ENCODE peak calls at places on chromosomes 5 and 9, in four cellular contexts. One of them, this sample, is unnamed.

GRCh38 chr5:150175536-150175935 is 9.0 kb downstream of the CDX1 start:
- DNase-seq in A549: peak
- DNase-seq in H1: no peak
- DNase-seq in HepG2: peak
- DNase-seq in this sample: peak

GRCh38 chr5:150541895-150542294 is 34.0 kb downstream of the NDST1 start:
- DNase-seq in A549: no peak
- DNase-seq in H1: no peak
- DNase-seq in HepG2: peak
- DNase-seq in this sample: no peak

GRCh38 chr5:138752341-138752950 is 779 bp upstream of the CTNNA1 start:
- DNase-seq in A549: peak
- DNase-seq in H1: no peak
- DNase-seq in HepG2: peak
- DNase-seq in this sample: peak

GRCh38 chr9:880725-881124 is 39.2 kb downstream of the DMRT1 start:
- DNase-seq in A549: no peak
- DNase-seq in H1: no peak
- DNase-seq in HepG2: no peak
- DNase-seq in this sample: no peak

GRCh38 chr9:33170464-33171156 is 3.5 kb upstream of the B4GALT1 start:
- DNase-seq in A549: no peak
- DNase-seq in H1: no peak
- DNase-seq in HepG2: no peak
- DNase-seq in this sample: no peak

GRCh38 chr9:12775963-12776774 is 1.3 kb downstream of the LURAP1L start:
- DNase-seq in A549: peak
- DNase-seq in H1: peak
- DNase-seq in HepG2: peak
- DNase-seq in this sample: peak

GRCh38 chr5:32499261-32499660 is 54.7 kb upstream of the ZFR start:
- DNase-seq in A549: no peak
- DNase-seq in H1: no peak
- DNase-seq in HepG2: no peak
- DNase-seq in this sample: no peak

GRCh38 chr9:12859704-12860251 is 85.0 kb downstream of the LURAP1L start:
- DNase-seq in A549: peak
- DNase-seq in H1: no peak
- DNase-seq in HepG2: no peak
- DNase-seq in this sample: no peak

GRCh38 chr5:139974661-139975060 is 68.4 kb downstream of the NRG2 start:
- DNase-seq in A549: no peak
- DNase-seq in H1: no peak
- DNase-seq in HepG2: no peak
- DNase-seq in this sample: no peak

GRCh38 chr5:40853632-40854192 is 12.5 kb downstream of the CARD6 start:
- DNase-seq in A549: no peak
- DNase-seq in H1: no peak
- DNase-seq in HepG2: no peak
- DNase-seq in this sample: peak

GRCh38 chr5:68428232-68428811 is 212.8 kb downstream of the PIK3R1 start:
- DNase-seq in A549: no peak
- DNase-seq in H1: no peak
- DNase-seq in HepG2: no peak
- DNase-seq in this sample: peak

GRCh38 chr9:74748966-74749365 is 138.8 kb downstream of the TRPM6 start:
- DNase-seq in A549: no peak
- DNase-seq in H1: no peak
- DNase-seq in HepG2: no peak
- DNase-seq in this sample: no peak

GRCh38 chr5:177511796-177512675 is 2.4 kb upstream of the DOK3 start:
- DNase-seq in A549: no peak
- DNase-seq in H1: no peak
- DNase-seq in HepG2: no peak
- DNase-seq in this sample: no peak
- TF ChIP-seq PHF8 in A549: no peak
- TF ChIP-seq PHF8 in H1: no peak
- TF ChIP-seq PHF8 in HepG2: no peak
- TF ChIP-seq PHF8 in this sample: no peak

DNA sequence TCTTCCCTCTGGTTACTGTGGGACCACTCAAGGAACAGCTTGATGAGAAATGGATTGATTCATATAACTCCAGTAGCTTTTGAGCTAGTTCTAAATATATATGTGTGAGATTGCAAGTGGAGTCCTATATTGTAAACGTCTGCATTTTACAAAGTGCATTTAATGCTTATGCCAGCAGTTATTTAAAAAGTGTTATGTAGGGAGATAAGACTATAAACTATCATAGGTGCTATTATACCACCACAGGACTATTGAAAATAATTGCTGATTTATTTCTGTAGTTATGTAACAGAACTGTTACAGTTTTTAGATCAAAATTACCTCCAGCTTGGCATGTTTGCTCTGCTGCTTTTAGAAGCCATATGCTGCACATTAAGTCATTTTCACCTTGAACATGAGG is 36.2 kb downstream of the PTCD2 start:
- DNase-seq in A549: no peak
- DNase-seq in H1: no peak
- DNase-seq in HepG2: no peak
- DNase-seq in this sample: no peak
- TF ChIP-seq PHF8 in A549: no peak
- TF ChIP-seq PHF8 in H1: no peak
- TF ChIP-seq PHF8 in HepG2: no peak
- TF ChIP-seq PHF8 in this sample: no peak

GRCh38 chr5:179795863-179796833 is 2.4 kb downstream of the LTC4S start:
- DNase-seq in A549: no peak
- DNase-seq in H1: no peak
- DNase-seq in HepG2: peak
- DNase-seq in this sample: no peak
- TF ChIP-seq PHF8 in A549: peak
- TF ChIP-seq PHF8 in H1: peak
- TF ChIP-seq PHF8 in HepG2: peak
- TF ChIP-seq PHF8 in this sample: no peak

GRCh38 chr9:89534464-89534863 is 36.6 kb upstream of the SEMA4D start:
- DNase-seq in A549: no peak
- DNase-seq in H1: no peak
- DNase-seq in HepG2: no peak
- DNase-seq in this sample: no peak
- TF ChIP-seq PHF8 in A549: no peak
- TF ChIP-seq PHF8 in H1: no peak
- TF ChIP-seq PHF8 in HepG2: no peak
- TF ChIP-seq PHF8 in this sample: no peak

GRCh38 chr5:1400211-1400855 is 44.9 kb downstream of the SLC6A3 start:
- DNase-seq in A549: no peak
- DNase-seq in H1: no peak
- DNase-seq in HepG2: no peak
- DNase-seq in this sample: no peak

GRCh38 chr5:1401681-1402096 is 43.6 kb downstream of the SLC6A3 start:
- DNase-seq in A549: no peak
- DNase-seq in H1: no peak
- DNase-seq in HepG2: no peak
- DNase-seq in this sample: no peak

GRCh38 chr5:1402611-1403255 is 42.5 kb downstream of the SLC6A3 start:
- DNase-seq in A549: no peak
- DNase-seq in H1: no peak
- DNase-seq in HepG2: no peak
- DNase-seq in this sample: no peak

GRCh38 chr5:1400936-1401335 is 44.3 kb downstream of the SLC6A3 start:
- DNase-seq in A549: no peak
- DNase-seq in H1: no peak
- DNase-seq in HepG2: no peak
- DNase-seq in this sample: no peak

GRCh38 chr5:1399737-1400136 is 45.5 kb downstream of the SLC6A3 start:
- DNase-seq in A549: no peak
- DNase-seq in H1: no peak
- DNase-seq in HepG2: no peak
- DNase-seq in this sample: no peak
- TF ChIP-seq PHF8 in A549: no peak
- TF ChIP-seq PHF8 in H1: no peak
- TF ChIP-seq PHF8 in HepG2: no peak
- TF ChIP-seq PHF8 in this sample: no peak